ENCODE peak calls at places on chromosomes 4 and X, in six cellular contexts. S is left lung, G is right cardiac atrium, M is left ventricle myocardium inferior, R is adrenal gland, I is endothelial cell of umbilical vein. J is an unnamed sample.

GRCh38 chr4:183407635-183408463 is 36.6 kb upstream of the CDKN2AIP start:
- DNase-seq in S (no peak), G (no peak), M (no peak), R (no peak), I (no peak), J (no peak)

GRCh38 chr4:42122237-42122636 is 30.2 kb downstream of the BEND4 start:
- DNase-seq in S (no peak), G (no peak), M (no peak), R (no peak), I (no peak), J (no peak)

GRCh38 chr4:40908297-40908696 is 158.5 kb downstream of the NSUN7 start:
- DNase-seq in S (peak), G (no peak), M (no peak), R (no peak), I (no peak), J (peak)

GRCh38 chr4:131509521-131509920 is 1639.6 kb upstream of the PCDH10 start:
- DNase-seq in S (no peak), G (no peak), M (no peak), R (no peak), I (no peak), J (no peak)

GRCh38 chr4:40363382-40363920 is 28.3 kb downstream of the CHRNA9 start:
- DNase-seq in S (peak), G (no peak), M (no peak), R (no peak), I (no peak), J (no peak)

GRCh38 chrX:114344756-114345155 is 239.1 kb upstream of the HTR2C start:
- DNase-seq in S (no peak), G (no peak), M (no peak), R (no peak), I (peak), J (no peak)

GRCh38 chrX:28997716-28998115 is 410.5 kb downstream of the IL1RAPL1 start:
- DNase-seq in S (no peak), G (no peak), M (no peak), R (no peak), I (no peak), J (no peak)

GRCh38 chr4:24470681-24471622 is 113.4 kb downstream of the DHX15 start:
- DNase-seq in S (peak), G (peak), M (peak), R (peak), I (peak), J (no peak)

GRCh38 chrX:85107407-85107806 is 103.7 kb downstream of the APOOL start:
- DNase-seq in S (no peak), G (no peak), M (no peak), R (no peak), I (no peak), J (no peak)

GRCh38 chr4:99855677-99856076 is 38.5 kb downstream of the LAMTOR3 start:
- DNase-seq in S (no peak), G (no peak), M (no peak), R (no peak), I (no peak), J (no peak)

GRCh38 chr4:11175374-11175773 is 253.3 kb downstream of the HS3ST1 start:
- DNase-seq in S (no peak), G (no peak), M (no peak), R (no peak), I (no peak), J (no peak)

GRCh38 chr4:13483142-13484044 is 747 bp downstream of the RAB28 start:
- DNase-seq in S (peak), G (no peak), M (no peak), R (peak), I (peak), J (no peak)

GRCh38 chrX:45449982-45450381 is 249.3 kb upstream of the DIPK2B start:
- DNase-seq in S (no peak), G (no peak), M (no peak), R (no peak), I (no peak), J (no peak)

GRCh38 chr4:40399578-40399977 is 64.4 kb downstream of the CHRNA9 start:
- DNase-seq in S (no peak), G (no peak), M (no peak), R (no peak), I (no peak), J (no peak)

GRCh38 chrX:16386126-16386525 is 218.8 kb downstream of the MAGEB17 start:
- DNase-seq in S (no peak), G (no peak), M (no peak), R (no peak), I (no peak), J (no peak)

GRCh38 chr4:74623041-74623440 is 171.3 kb downstream of the BTC start:
- DNase-seq in S (no peak), G (no peak), M (no peak), R (no peak), I (peak), J (no peak)

GRCh38 chrX:116961872-116962582 is 499.3 kb upstream of the CT83 start:
- DNase-seq in S (no peak), G (no peak), M (no peak), R (no peak), I (no peak), J (no peak)

GRCh38 chr4:184913356-184914143 is 87.8 kb upstream of the ACSL1 start:
- DNase-seq in S (no peak), G (no peak), M (no peak), R (no peak), I (no peak), J (no peak)

GRCh38 chrX:77900688-77901087 is 1.4 kb downstream of the COX7B start:
- DNase-seq in S (no peak), G (no peak), M (no peak), R (no peak), I (no peak), J (no peak)

GRCh38 chrX:154352012-154352401 is 22.4 kb downstream of the FLNA start:
- DNase-seq in S (no peak), G (peak), M (no peak), R (no peak), I (no peak), J (no peak)

GRCh38 chr4:153471691-153472080 is 5.5 kb downstream of the TMEM131L start:
- DNase-seq in S (no peak), G (no peak), M (no peak), R (no peak), I (no peak), J (no peak)

GRCh38 chr4:58247792-58248191 is 1137.6 kb upstream of the IGFBP7 start:
- DNase-seq in S (no peak), G (no peak), M (no peak), R (no peak), I (no peak), J (no peak)

GRCh38 chr4:75953509-75953908 is 12.7 kb upstream of the NAAA start:
- DNase-seq in S (no peak), G (no peak), M (no peak), R (no peak), I (no peak), J (no peak)

GRCh38 chr4:118799235-118799932 is 36.5 kb downstream of the SEC24D start:
- DNase-seq in S (no peak), G (no peak), M (no peak), R (no peak), I (no peak), J (no peak)

GRCh38 chrX:106932960-106933537 is 12.8 kb downstream of the CLDN2 start:
- DNase-seq in S (no peak), G (no peak), M (no peak), R (no peak), I (no peak), J (no peak)

GRCh38 chr4:38189445-38189844 is 229.2 kb downstream of the PTTG2 start:
- DNase-seq in S (no peak), G (no peak), M (no peak), R (no peak), I (peak), J (no peak)

GRCh38 chrX:108426262-108426661 is 12.0 kb downstream of the COL4A6 start:
- DNase-seq in S (no peak), G (no peak), M (no peak), R (no peak), I (no peak), J (no peak)

GRCh38 chr4:168667397-168667796 is 170.5 kb downstream of the PALLD start:
- DNase-seq in S (no peak), G (no peak), M (no peak), R (no peak), I (peak), J (no peak)

GRCh38 chr4:98930311-98930865 is 1.5 kb upstream of the EIF4E start:
- DNase-seq in S (no peak), G (no peak), M (no peak), R (no peak), I (no peak), J (no peak)

GRCh38 chrX:124433186-124433585 is 86.8 kb downstream of the SH2D1A start:
- DNase-seq in S (no peak), G (no peak), M (no peak), R (no peak), I (no peak), J (no peak)

GRCh38 chr4:86872135-86872534 is 20.1 kb downstream of the C4orf36 start:
- DNase-seq in S (no peak), G (no peak), M (no peak), R (no peak), I (no peak), J (no peak)

DNA sequence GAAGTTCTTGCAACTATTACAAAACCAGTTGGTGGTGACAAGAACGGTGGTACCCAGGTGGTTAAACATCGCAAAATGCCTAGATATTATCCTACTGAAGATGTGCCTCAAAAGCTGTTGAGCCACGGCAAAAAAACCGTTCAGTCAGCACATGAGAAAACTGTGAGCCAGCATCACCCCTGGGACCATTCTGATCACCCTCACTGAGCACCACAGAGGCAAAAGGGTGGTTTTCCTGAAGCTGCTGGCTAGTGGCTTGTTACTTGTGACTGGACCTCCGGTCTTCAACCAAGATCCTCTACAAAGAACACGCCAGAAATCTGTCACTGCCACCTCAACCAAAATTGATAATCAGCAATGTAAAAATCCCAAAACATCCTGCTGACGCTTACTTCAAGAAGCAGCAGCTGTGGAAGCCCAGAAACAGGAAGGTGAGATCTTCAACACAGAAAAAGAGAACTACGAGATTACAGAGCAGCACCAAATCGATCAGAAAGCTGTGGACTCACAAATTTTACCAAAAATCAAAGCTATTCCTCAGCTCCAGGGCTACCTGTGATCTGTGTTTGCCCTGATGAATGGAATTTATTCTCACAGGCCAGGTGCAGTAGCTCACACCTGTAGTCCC is 21.4 kb upstream of the SLC10A6 start:
- DNase-seq in S (no peak), G (no peak), M (no peak), R (no peak), I (no peak), J (no peak)
- H3K27ac ChIP-seq in S (no peak), G (no peak), M (no peak), R (no peak), I (no peak), J (no peak)

DNA sequence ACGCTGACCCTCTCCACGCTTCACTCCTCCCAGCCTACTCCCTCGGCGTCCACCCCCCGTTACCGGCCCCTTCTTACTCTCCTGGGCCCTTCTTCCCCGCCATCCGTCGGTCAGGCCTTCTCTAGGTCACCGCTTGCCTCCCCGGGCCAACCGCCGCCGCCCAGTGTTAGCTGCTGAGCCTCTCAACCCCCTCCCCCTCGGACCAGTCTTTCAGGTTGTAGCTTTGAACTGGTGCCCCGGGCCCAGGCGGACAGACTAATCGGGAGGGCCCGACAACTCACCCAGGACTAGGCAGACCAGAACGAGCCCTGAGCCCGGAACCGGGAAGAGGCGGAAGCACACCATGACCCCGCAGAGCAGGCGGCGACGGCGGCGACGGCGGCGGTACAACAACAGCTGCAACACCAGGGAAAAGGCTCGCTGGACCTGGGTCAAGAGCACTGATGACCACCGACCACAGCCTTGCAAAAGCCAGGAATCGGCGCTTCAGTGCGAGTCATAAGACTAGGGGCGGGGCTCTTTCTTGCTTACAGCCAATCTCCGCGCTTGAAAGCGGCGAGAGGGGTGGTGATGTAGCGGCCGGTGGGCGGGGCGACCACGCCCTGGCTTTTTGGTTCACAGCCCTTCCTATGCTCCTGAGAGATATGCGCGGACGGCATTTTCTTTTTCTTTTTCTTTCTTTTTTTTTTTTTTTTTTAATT is at the start of gene LAMP2:
- DNase-seq in S (peak), G (peak), M (peak), R (peak), I (peak), J (peak)
- H3K27ac ChIP-seq in S (peak), G (peak), M (peak), R (peak), I (peak), J (peak)

GRCh38 chrX:32443841-32444240 is 767.5 kb downstream of the DMD start:
- DNase-seq in S (no peak), G (no peak), M (no peak), R (no peak), I (no peak), J (no peak)
- H3K27ac ChIP-seq in S (no peak), G (no peak), M (no peak), R (no peak), I (no peak), J (no peak)

DNA sequence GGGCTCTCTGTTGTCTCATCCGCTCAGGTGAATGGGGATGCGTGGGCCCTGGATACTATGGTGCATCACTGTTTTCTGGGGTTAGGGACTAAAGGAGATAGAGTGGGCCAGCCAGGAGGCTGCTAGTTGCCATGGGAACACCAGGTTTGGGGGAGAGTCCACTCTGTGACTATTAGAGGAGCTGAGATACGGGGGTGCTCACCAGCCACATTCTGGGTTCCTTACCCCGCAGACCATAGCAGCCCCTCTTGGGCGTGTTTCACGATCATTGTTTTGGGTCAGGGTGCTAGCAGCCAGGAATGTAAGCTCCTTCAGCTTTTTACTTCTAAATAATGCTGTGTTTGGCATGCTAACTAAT is 4.6 kb downstream of the EFNB1 start:
- DNase-seq in S (no peak), G (no peak), M (no peak), R (no peak), I (no peak), J (no peak)
- H3K27ac ChIP-seq in S (no peak), G (no peak), M (no peak), R (no peak), I (no peak), J (no peak)

GRCh38 chr4:174451897-174452296 is 70.4 kb downstream of the HPGD start:
- DNase-seq in S (no peak), G (no peak), M (no peak), R (no peak), I (no peak), J (no peak)
- H3K27ac ChIP-seq in S (no peak), G (no peak), M (no peak), R (no peak), I (no peak), J (no peak)

J was measured in spleen.